ENCODE peak calls at places on chromosome 22, in four cellular contexts. Y, D, Q and M are unnamed samples.

GRCh38 chr22:47779474-47779873 is 1017.0 kb downstream of the TBC1D22A start:
- DNase-seq in Y (no peak), D (no peak), Q (no peak), M (no peak)

GRCh38 chr22:41030891-41031290 is 61.5 kb upstream of the EP300 start:
- DNase-seq in Y (no peak), D (no peak), Q (no peak), M (no peak)

GRCh38 chr22:33832558-33833151 is 87.6 kb downstream of the LARGE1 start:
- DNase-seq in Y (no peak), D (no peak), Q (no peak), M (no peak)

GRCh38 chr22:38298312-38299000 is 18.8 kb downstream of the CSNK1E start:
- DNase-seq in Y (no peak), D (peak; percentile 93), Q (no peak), M (no peak)

GRCh38 chr22:27494821-27495220 is 306.7 kb downstream of the MN1 start:
- DNase-seq in Y (no peak), D (no peak), Q (no peak), M (no peak)

GRCh38 chr22:31350410-31350863 is 4.3 kb upstream of the PATZ1 start:
- DNase-seq in Y (peak; percentile 28), D (no peak), Q (no peak), M (no peak)

GRCh38 chr22:35605787-35606492 is 11.2 kb downstream of the MB start:
- DNase-seq in Y (no peak), D (no peak), Q (no peak), M (no peak)

GRCh38 chr22:27642104-27642800 is 159.3 kb downstream of the MN1 start:
- DNase-seq in Y (no peak), D (no peak), Q (no peak), M (no peak)

GRCh38 chr22:27825174-27825573 is 23.6 kb upstream of the MN1 start:
- DNase-seq in Y (no peak), D (no peak), Q (no peak), M (no peak)

GRCh38 chr22:29581799-29582198 is 886 bp upstream of the NIPSNAP1 start:
- DNase-seq in Y (no peak), D (no peak), Q (no peak), M (no peak)

GRCh38 chr22:39012525-39013516 is 1.2 kb upstream of the APOBEC3C start:
- DNase-seq in Y (no peak), D (no peak), Q (peak; percentile 55), M (no peak)

GRCh38 chr22:40898850-40899357 is 37.0 kb upstream of the DNAJB7 start:
- DNase-seq in Y (peak; percentile 20), D (no peak), Q (no peak), M (no peak)

DNA sequence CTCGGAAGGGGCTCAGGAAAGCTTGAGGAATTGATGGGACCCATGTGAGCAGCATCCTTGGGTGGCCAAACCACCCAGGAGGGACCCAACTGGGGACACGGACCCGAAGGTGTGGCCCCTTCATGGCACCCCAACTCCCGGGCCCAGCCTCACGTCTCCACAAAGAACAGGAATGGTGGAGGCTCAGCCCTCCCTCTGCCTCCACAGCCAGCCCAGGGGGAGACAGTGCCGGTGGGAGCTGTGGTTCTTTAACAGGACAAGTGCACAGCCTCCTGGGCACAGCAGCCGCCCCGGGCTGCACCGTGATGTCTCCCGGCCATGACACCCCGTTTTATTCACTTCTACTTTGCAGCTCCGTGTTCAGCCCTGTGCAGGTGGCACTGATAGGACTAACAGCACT is 587.2 kb downstream of the BRD1 start:
- DNase-seq in Y (no peak), D (no peak), Q (no peak), M (no peak)
- H3K27ac ChIP-seq in Y (no peak overlapping the region), D (no peak overlapping the region), Q (no peak overlapping the region), M (no peak overlapping the region)

GRCh38 chr22:37030560-37031281 is 11.2 kb downstream of the MPST start:
- DNase-seq in Y (no peak), D (no peak), Q (no peak), M (no peak)
- TF ChIP-seq CTCF in Y (peak; percentile 4), D (no peak), Q (no peak), M (no peak)

DNA sequence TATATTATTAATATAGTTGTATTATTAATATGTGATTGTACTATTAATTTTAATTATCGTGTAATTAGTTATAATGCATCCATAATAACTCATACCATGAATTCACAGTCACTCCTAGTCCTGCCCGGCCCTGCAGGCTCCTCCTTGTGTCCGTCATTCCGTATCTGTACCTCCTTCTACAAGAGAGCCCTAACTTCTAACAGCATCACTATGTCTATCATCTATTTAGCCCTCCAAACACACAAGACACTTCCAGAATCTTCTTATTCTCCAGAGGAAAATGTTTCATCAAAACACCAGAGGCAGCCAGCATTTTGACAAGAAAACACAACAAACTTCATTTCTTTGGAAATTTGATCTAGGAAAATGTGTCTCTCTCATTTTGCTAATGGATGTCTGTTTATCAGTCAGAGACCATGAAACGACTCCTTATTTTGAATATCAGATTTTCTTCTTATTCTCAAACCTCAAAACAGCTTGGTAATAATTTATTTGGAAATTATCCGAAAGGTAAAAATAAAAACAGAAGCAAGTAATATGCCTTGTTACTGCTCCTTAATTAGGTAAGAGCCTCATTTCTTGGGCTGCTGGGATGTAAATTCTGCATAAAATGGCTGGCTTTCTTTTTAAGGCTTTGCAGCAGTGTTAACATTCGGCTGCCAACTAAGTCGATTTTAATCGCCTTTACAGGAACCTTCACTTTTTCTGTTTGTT is 23.1 kb upstream of the SEPTIN5 start:
- DNase-seq in Y (no peak), D (no peak), Q (no peak), M (no peak)
- H3K27ac ChIP-seq in Y (no peak overlapping the region), D (peak overlapping the region; percentile 70), Q (no peak overlapping the region), M (no peak overlapping the region)

DNA sequence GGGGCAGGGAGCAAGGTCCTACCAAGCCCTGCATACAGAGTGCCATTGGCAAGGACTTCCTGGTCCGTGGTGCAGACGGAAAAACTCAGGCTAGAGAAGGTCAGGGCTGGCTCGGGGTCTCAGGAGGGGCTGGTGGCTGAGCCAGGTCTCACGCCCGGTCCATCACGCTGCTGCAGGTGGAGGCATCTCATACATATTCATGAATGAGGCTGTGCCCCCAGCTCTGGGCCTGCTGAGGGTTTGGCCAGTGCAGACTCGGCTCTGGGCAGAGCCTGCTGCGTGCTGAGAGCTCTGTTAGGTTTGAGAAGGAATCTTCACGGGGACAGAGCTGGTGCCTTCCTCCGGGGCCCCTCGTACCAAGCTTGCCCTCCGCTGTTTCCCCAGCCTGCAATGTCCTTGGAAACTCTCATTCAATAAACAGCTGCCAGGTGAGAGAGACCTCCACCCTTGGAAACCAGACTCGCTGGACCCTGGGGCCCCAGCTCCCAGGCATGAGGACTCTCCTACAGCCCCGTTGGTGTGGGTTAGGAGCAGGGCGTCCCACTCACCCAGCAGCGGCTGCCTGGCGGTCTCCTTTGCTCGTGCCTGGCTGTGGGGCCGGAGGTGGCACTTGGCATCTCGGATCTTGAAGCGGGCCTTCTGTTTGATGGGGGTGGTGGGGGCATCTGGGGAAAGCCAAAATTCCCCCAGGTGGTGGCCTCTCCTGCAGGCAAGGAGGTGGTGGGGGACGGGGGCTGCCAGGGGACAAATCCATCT is 33.9 kb upstream of the TTLL12 start:
- DNase-seq in Y (no peak), D (no peak), Q (no peak), M (no peak)
- TF ChIP-seq CTCF in Y (no peak), D (no peak), Q (no peak), M (no peak)

DNA sequence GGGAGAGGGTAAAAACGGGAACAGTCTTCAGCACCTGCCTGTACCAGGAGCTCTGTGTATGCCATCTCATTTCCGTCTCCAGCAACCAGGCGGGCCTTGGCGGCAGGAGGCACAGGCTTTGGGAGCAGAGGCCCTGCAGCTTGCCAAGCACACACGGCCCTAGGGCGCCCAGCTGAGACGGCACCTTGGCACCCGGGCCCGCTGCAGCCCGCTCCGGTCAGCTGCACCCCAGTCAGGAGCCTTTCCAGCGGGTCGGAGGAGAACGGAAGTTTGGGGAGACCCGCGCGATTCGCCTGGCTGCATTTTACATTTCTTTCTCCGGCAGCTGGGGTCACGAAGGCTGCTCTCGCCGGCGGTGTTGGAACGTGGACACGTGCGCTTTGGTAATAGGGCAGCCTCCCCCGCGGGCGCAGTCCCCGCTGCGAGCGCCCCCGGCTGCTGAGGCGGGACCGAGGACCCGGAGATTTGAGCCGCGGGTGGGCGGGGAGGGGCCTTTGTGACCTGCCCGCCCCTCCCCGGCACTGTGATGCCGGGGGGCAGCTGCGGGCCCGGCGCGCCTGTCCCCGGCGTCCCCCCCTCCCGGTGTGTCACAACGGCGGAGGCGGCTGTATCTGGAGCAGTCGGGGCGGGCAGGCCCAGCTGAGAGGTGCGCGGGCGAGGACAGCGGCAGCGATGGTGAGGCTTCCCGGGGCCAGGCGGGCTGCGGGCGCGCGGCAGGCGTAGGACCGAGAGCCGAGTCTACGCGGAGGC is at the start of gene TUBA8:
- DNase-seq in Y (peak; percentile 66), D (peak; percentile 40), Q (peak; percentile 56), M (peak; percentile 10)
- H3K27ac ChIP-seq in Y (no peak within 1 kb of the TSS), D (peak within 1 kb of the TSS; percentile 29), Q (no peak within 1 kb of the TSS), M (no peak within 1 kb of the TSS)

GRCh38 chr22:49632199-49633009 is 195.3 kb downstream of the BRD1 start:
- DNase-seq in Y (peak; percentile 83), D (peak; percentile 19), Q (peak; percentile 61), M (no peak)
- TF ChIP-seq CTCF in Y (peak; percentile 81), D (peak; percentile 44), Q (peak; percentile 66), M (peak; percentile 56)

GRCh38 chr22:25032066-25032465 is 79.5 kb downstream of the KIAA1671 start:
- DNase-seq in Y (no peak), D (no peak), Q (no peak), M (no peak)

GRCh38 chr22:25038239-25038638 is 85.7 kb downstream of the KIAA1671 start:
- DNase-seq in Y (no peak), D (no peak), Q (no peak), M (no peak)

GRCh38 chr22:25038771-25039170 is 86.3 kb downstream of the KIAA1671 start:
- DNase-seq in Y (no peak), D (no peak), Q (no peak), M (no peak)

GRCh38 chr22:25039255-25039654 is 86.7 kb downstream of the KIAA1671 start:
- DNase-seq in Y (no peak), D (no peak), Q (no peak), M (no peak)

GRCh38 chr22:25035715-25036114 is 83.2 kb downstream of the KIAA1671 start:
- DNase-seq in Y (no peak), D (no peak), Q (no peak), M (no peak)
- H3K27ac ChIP-seq in Y (no peak overlapping the region), D (no peak overlapping the region), Q (no peak overlapping the region), M (no peak overlapping the region)